ENCODE peak calls at places on chromosomes 16 and 17, in six cellular contexts. D is IMR-90; J is transverse colon; U is psoas muscle; L is mucosa of descending colon; T is CD8-positive, alpha-beta T cell. X is an unnamed sample.

GRCh38 chr16:15865742-15866141 is 8.9 kb upstream of the MYH11 start:
- DNase-seq in D (peak), J (no peak), U (no peak), L (no peak), T (no peak), X (peak)

GRCh38 chr17:58339775-58340622 is 11.4 kb upstream of the TSPOAP1 start:
- DNase-seq in D (no peak), J (no peak), U (no peak), L (no peak), T (no peak), X (no peak)

GRCh38 chr17:48244814-48245213 is 137.2 kb downstream of the SNX11 start:
- DNase-seq in D (no peak), J (no peak), U (no peak), L (no peak), T (no peak), X (no peak)

GRCh38 chr17:28174352-28175046 is 132.0 kb downstream of the NLK start:
- DNase-seq in D (no peak), J (no peak), U (no peak), L (no peak), T (no peak), X (no peak)

GRCh38 chr16:17431012-17431411 is 39.7 kb downstream of the XYLT1 start:
- DNase-seq in D (peak), J (no peak), U (no peak), L (no peak), T (no peak), X (no peak)

GRCh38 chr17:65902831-65903549 is 288.9 kb downstream of the CEP112 start:
- DNase-seq in D (no peak), J (no peak), U (peak), L (no peak), T (no peak), X (peak)

GRCh38 chr16:46712911-46713310 is 23.5 kb downstream of the ORC6 start:
- DNase-seq in D (no peak), J (no peak), U (no peak), L (no peak), T (no peak), X (no peak)

GRCh38 chr16:9854665-9855064 is 327.6 kb downstream of the GRIN2A start:
- DNase-seq in D (no peak), J (no peak), U (no peak), L (no peak), T (no peak), X (peak)

GRCh38 chr17:75151893-75152292 is 2.4 kb downstream of the JPT1 start:
- DNase-seq in D (peak), J (no peak), U (no peak), L (no peak), T (no peak), X (no peak)

GRCh38 chr16:83403751-83404150 is 404.0 kb upstream of the HSBP1 start:
- DNase-seq in D (peak), J (no peak), U (no peak), L (no peak), T (no peak), X (peak)

GRCh38 chr16:6375471-6376075 is 957.1 kb upstream of the RBFOX1 start:
- DNase-seq in D (no peak), J (no peak), U (no peak), L (no peak), T (no peak), X (peak)

GRCh38 chr17:10772425-10773380 is 31.2 kb downstream of the TMEM238L start:
- DNase-seq in D (peak), J (peak), U (no peak), L (peak), T (no peak), X (no peak)

GRCh38 chr16:84481051-84481735 is 23.3 kb downstream of the MEAK7 start:
- DNase-seq in D (no peak), J (no peak), U (no peak), L (no peak), T (no peak), X (no peak)

GRCh38 chr17:15194859-15195277 is 70.3 kb downstream of the PMP22 start:
- DNase-seq in D (peak), J (no peak), U (no peak), L (no peak), T (no peak), X (no peak)

GRCh38 chr17:40699880-40700279 is 3.7 kb downstream of the KRT24 start:
- DNase-seq in D (no peak), J (no peak), U (no peak), L (no peak), T (no peak), X (no peak)

GRCh38 chr16:3781421-3781820 is 64.1 kb upstream of the TRAP1 start:
- DNase-seq in D (no peak), J (no peak), U (no peak), L (no peak), T (no peak), X (no peak)

GRCh38 chr16:73232555-73233422 is 184.9 kb upstream of the ZFHX3 start:
- DNase-seq in D (peak), J (peak), U (peak), L (peak), T (no peak), X (peak)

GRCh38 chr16:47460755-47461597 is at the start of the genes ITFG1 and PHKB:
- DNase-seq in D (peak), J (peak), U (peak), L (peak), T (peak), X (peak)

GRCh38 chr17:13917635-13918034 is 151.7 kb upstream of the COX10 start:
- DNase-seq in D (no peak), J (no peak), U (no peak), L (no peak), T (no peak), X (no peak)

GRCh38 chr17:48187867-48188608 is 80.5 kb downstream of the SNX11 start:
- DNase-seq in D (no peak), J (no peak), U (no peak), L (no peak), T (no peak), X (no peak)

GRCh38 chr16:28086496-28087139 is 23.1 kb upstream of the GSG1L start:
- DNase-seq in D (no peak), J (no peak), U (no peak), L (no peak), T (no peak), X (no peak)

GRCh38 chr16:72043058-72043457 is 11.2 kb upstream of the HP start:
- DNase-seq in D (no peak), J (no peak), U (peak), L (no peak), T (no peak), X (no peak)

GRCh38 chr17:80289631-80290030 is 29.0 kb downstream of the RNF213 start:
- DNase-seq in D (no peak), J (no peak), U (no peak), L (no peak), T (no peak), X (no peak)

GRCh38 chr16:14559809-14560227 is 70.2 kb downstream of the PARN start:
- DNase-seq in D (no peak), J (peak), U (no peak), L (peak), T (no peak), X (no peak)

GRCh38 chr16:83793179-83793578 is 14.6 kb upstream of the HSBP1 start:
- DNase-seq in D (no peak), J (no peak), U (no peak), L (no peak), T (no peak), X (no peak)

GRCh38 chr17:41917957-41918391 is 777 bp downstream of the ACLY start:
- DNase-seq in D (peak), J (peak), U (peak), L (peak), T (peak), X (no peak)

GRCh38 chr16:2428051-2428786 is 1.0 kb upstream of the CCNF start:
- DNase-seq in D (no peak), J (peak), U (no peak), L (peak), T (no peak), X (no peak)

GRCh38 chr17:49549691-49550678 is 25.7 kb upstream of the NXPH3 start:
- DNase-seq in D (no peak), J (no peak), U (no peak), L (no peak), T (no peak), X (no peak)

GRCh38 chr17:38958756-38959155 is 8.4 kb downstream of the FBXO47 start:
- DNase-seq in D (peak), J (no peak), U (no peak), L (no peak), T (no peak), X (peak)

GRCh38 chr16:31189412-31189778 is 9.5 kb downstream of the FUS start:
- DNase-seq in D (no peak), J (no peak), U (no peak), L (no peak), T (no peak), X (no peak)

GRCh38 chr16:69131167-69131748 is 1.1 kb downstream of the CHTF8 start:
- DNase-seq in D (peak), J (no peak), U (no peak), L (peak), T (peak), X (no peak)

GRCh38 chr16:24929409-24929808 is 83.6 kb downstream of the SLC5A11 start:
- DNase-seq in D (no peak), J (no peak), U (no peak), L (no peak), T (no peak), X (no peak)

GRCh38 chr16:89246903-89247733 is 29.6 kb downstream of the ZNF778 start:
- DNase-seq in D (peak), J (peak), U (peak), L (peak), T (peak), X (peak)

GRCh38 chr17:42720996-42721583 is 23.8 kb downstream of the EZH1 start:
- DNase-seq in D (peak), J (no peak), U (no peak), L (peak), T (peak), X (peak)

GRCh38 chr17:68660302-68660701 is 59.1 kb upstream of the FAM20A start:
- DNase-seq in D (no peak), J (no peak), U (no peak), L (no peak), T (no peak), X (no peak)

GRCh38 chr16:54957403-54957802 is 26.7 kb downstream of the IRX5 start:
- DNase-seq in D (no peak), J (peak), U (no peak), L (peak), T (no peak), X (no peak)

GRCh38 chr16:61831351-61831933 is 204.8 kb downstream of the CDH8 start:
- DNase-seq in D (no peak), J (no peak), U (no peak), L (no peak), T (no peak), X (no peak)

GRCh38 chr17:7716901-7717755 is at the start of gene DNAH2:
- DNase-seq in D (peak), J (peak), U (peak), L (peak), T (no peak), X (peak)
- TF ChIP-seq CTCF in D (peak), J (peak), U (peak), L (peak), T (no peak), X (peak)

GRCh38 chr16:87351320-87351698 is 32.3 kb downstream of the FBXO31 start:
- DNase-seq in D (no peak), J (no peak), U (no peak), L (no peak), T (no peak), X (no peak)
- H3K4me3 ChIP-seq in D (no peak), J (no peak), U (no peak), L (no peak), T (no peak), X (no peak)

GRCh38 chr17:7632492-7632894 is 2.6 kb downstream of the SHBG start:
- DNase-seq in D (peak), J (peak), U (no peak), L (peak), T (peak), X (no peak)
- TF ChIP-seq CTCF in D (peak), J (peak), U (peak), L (peak), T (no peak), X (peak)

GRCh38 chr16:29714972-29715371 is 30.8 kb downstream of the C16orf54 start:
- DNase-seq in D (no peak), J (no peak), U (no peak), L (no peak), T (no peak), X (no peak)
- H3K4me3 ChIP-seq in D (no peak), J (no peak), U (no peak), L (no peak), T (no peak), X (no peak)

GRCh38 chr16:19396555-19397011 is 21.1 kb upstream of the TMC5 start:
- DNase-seq in D (no peak), J (peak), U (no peak), L (peak), T (no peak), X (no peak)

GRCh38 chr16:19400709-19401108 is 17.0 kb upstream of the TMC5 start:
- DNase-seq in D (no peak), J (no peak), U (no peak), L (no peak), T (no peak), X (no peak)
- TF ChIP-seq CTCF in D (no peak), J (no peak), U (no peak), L (no peak), T (no peak), X (no peak)

DNA sequence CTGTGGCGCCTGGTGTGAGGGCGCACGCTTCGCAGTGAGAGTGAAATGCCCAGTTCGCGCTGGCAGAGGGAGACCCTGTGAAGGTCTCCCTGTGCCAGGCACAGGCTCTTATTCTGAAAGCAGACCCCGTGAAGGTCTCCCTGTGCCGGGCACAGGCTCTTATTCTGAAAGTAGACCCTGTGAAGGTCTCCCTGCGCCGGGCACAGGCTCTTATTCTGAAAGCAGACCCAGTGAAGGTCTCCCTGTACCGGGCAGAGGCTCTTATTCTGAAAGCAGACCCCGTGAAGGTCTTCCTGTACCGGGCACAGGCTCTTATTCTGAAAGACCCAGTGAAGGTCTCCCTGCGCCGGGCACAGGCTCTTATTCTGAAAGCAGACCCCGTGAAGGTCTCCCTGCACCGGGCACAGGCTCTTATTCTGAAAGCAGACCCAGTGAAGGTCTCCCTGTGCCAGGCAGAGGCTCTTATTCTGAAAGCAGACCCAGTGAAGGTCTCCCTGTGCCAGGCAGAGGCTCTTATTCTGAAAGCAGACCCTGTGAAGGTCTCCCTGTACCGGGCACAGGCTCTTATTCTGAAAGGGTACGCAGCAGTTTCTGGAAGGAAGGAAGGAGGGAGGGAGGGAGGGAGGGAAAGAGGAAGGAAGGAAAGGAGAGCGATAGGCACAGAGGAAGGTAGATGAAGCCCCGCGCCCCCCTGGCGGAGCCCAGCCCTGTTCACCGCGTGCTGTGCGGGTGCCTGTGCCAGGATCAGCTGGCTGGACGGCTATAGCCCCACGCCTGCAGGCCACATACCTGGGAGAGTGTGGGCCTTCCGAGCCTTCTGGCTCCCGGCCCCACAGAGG is 55.3 kb downstream of the WDR45B start:
- DNase-seq in D (peak), J (peak), U (peak), L (peak), T (peak), X (peak)
- H3K4me3 ChIP-seq in D (peak), J (peak), U (peak), L (peak), T (peak), X (peak)

GRCh38 chr16:85716680-85717038 is 27.9 kb upstream of the GINS2 start:
- DNase-seq in D (no peak), J (no peak), U (no peak), L (no peak), T (no peak), X (no peak)

GRCh38 chr16:85718682-85719081 is 29.9 kb upstream of the GINS2 start:
- DNase-seq in D (no peak), J (peak), U (no peak), L (peak), T (no peak), X (no peak)

GRCh38 chr16:85718153-85718477 is 29.4 kb upstream of the GINS2 start:
- DNase-seq in D (no peak), J (no peak), U (no peak), L (no peak), T (no peak), X (no peak)

GRCh38 chr16:85716016-85716679 is 27.4 kb upstream of the GINS2 start:
- DNase-seq in D (no peak), J (no peak), U (no peak), L (no peak), T (no peak), X (no peak)

DNA sequence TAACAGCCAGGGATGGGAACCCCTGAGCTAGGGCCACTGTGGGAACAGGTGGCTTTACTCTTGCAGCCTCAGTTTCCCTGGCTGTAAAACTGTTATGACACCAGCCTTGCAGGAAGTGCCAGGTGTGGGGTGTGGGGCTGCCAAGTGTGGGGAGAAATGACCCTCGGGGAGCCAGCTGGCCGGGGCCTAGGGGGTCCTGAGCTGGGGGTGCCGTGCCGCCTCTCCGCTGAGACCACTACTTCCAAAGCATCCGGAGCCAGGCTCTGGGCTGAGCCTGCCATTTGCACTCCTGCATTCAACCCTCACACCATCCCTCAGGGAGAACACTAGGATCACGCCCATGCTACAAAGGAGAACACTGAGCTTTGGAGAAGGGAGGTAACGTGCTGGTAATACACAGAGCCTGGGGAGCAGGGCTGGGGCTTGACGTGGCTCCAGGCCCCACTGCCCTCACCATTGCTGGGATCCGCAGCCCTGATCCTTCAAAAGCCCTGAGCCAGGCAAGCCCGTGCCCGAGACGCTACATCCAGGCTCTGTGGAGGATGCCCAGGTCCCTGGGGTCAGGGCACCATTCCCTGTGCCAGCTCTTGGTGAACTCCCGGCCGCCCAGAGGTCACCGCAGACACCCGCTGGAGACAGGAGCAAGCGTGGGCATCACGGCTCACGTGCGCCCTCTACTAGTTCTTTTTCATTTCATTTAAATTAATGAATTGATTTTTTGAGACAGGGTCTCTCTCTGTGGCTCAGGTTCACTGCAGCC is 28.8 kb upstream of the GINS2 start:
- DNase-seq in D (peak), J (peak), U (peak), L (peak), T (peak), X (peak)
- TF ChIP-seq CTCF in D (peak), J (peak), U (peak), L (peak), T (peak), X (peak)

GRCh38 chr17:7850970-7851437 is 3.9 kb upstream of the TMEM88 start:
- DNase-seq in D (no peak), J (no peak), U (no peak), L (peak), T (no peak), X (no peak)
- H3K4me3 ChIP-seq in D (no peak), J (no peak), U (peak), L (no peak), T (peak), X (no peak)

GRCh38 chr16:67454104-67454503 is 23.2 kb downstream of the HSD11B2 start:
- DNase-seq in D (no peak), J (no peak), U (no peak), L (no peak), T (no peak), X (no peak)
- TF ChIP-seq CTCF in D (no peak), J (no peak), U (no peak), L (no peak), T (no peak), X (no peak)

GRCh38 chr17:43918026-43918389 is 10.7 kb upstream of the MPP2 start:
- DNase-seq in D (no peak), J (no peak), U (no peak), L (no peak), T (no peak), X (no peak)
- H3K4me3 ChIP-seq in D (no peak), J (no peak), U (peak), L (no peak), T (peak), X (no peak)

X was measured in astrocyte of the cerebellum.